ENCODE peak calls at places on chromosomes 2 and 18, in five cellular contexts. D is iPS DF 6.9, N is stomach, S is endodermal cell, M is A549. V is an unnamed sample.

GRCh38 chr2:231672617-231673347 is 35.5 kb upstream of the PTMA start:
- DNase-seq in D (no peak), N (peak; percentile 72), S (peak; percentile 95), M (peak; percentile 67), V (no peak)

GRCh38 chr2:44859337-44859736 is 82.2 kb upstream of the SIX3 start:
- DNase-seq in D (no peak), N (no peak), S (no peak), M (no peak), V (no peak)

GRCh38 chr2:160194351-160194750 is 5.7 kb downstream of the ITGB6 start:
- DNase-seq in D (no peak), N (no peak), S (no peak), M (no peak), V (no peak)

GRCh38 chr2:22487036-22487435 is 897.9 kb upstream of the KLHL29 start:
- DNase-seq in D (no peak), N (no peak), S (no peak), M (no peak), V (no peak)

GRCh38 chr18:13558132-13558531 is 168.2 kb downstream of the FAM210A start:
- DNase-seq in D (peak; percentile 16), N (no peak), S (peak; percentile 78), M (peak; percentile 32), V (no peak)

GRCh38 chr2:98552499-98553179 is 55.7 kb downstream of the COA5 start:
- DNase-seq in D (no peak), N (no peak), S (no peak), M (no peak), V (no peak)

GRCh38 chr2:190912731-190913130 is 32.1 kb downstream of the GLS start:
- DNase-seq in D (no peak), N (no peak), S (no peak), M (no peak), V (no peak)

GRCh38 chr18:54881229-54881753 is 53.0 kb downstream of the RAB27B start:
- DNase-seq in D (no peak), N (no peak), S (no peak), M (no peak), V (no peak)

GRCh38 chr2:21098294-21098693 is 25.5 kb upstream of the TDRD15 start:
- DNase-seq in D (no peak), N (no peak), S (no peak), M (no peak), V (no peak)

GRCh38 chr2:160652236-160652635 is 158.6 kb upstream of the RBMS1 start:
- DNase-seq in D (no peak), N (no peak), S (no peak), M (no peak), V (peak; percentile 33)

GRCh38 chr2:168671932-168672331 is 130.5 kb upstream of the NOSTRIN start:
- DNase-seq in D (no peak), N (no peak), S (no peak), M (no peak), V (no peak)

GRCh38 chr2:88737385-88737784 is 45.9 kb downstream of the RPIA start:
- DNase-seq in D (no peak), N (no peak), S (no peak), M (no peak), V (no peak)

GRCh38 chr2:216351172-216351925 is 20.9 kb downstream of the MARCHF4 start:
- DNase-seq in D (no peak), N (no peak), S (no peak), M (no peak), V (no peak)

GRCh38 chr2:179692610-179693009 is 168.8 kb downstream of the ZNF385B start:
- DNase-seq in D (no peak), N (no peak), S (peak; percentile 56), M (no peak), V (no peak)

GRCh38 chr2:186256540-186256939 is 229.5 kb upstream of the ZC3H15 start:
- DNase-seq in D (no peak), N (no peak), S (no peak), M (peak; percentile 10), V (no peak)

GRCh38 chr2:27049422-27050280 is 1.8 kb upstream of the AGBL5 start:
- DNase-seq in D (no peak), N (no peak), S (peak; percentile 52), M (peak; percentile 70), V (peak; percentile 47)

GRCh38 chr2:168640039-168640438 is 162.4 kb upstream of the NOSTRIN start:
- DNase-seq in D (no peak), N (no peak), S (no peak), M (no peak), V (no peak)

GRCh38 chr18:4068552-4069158 is 386.5 kb downstream of the DLGAP1 start:
- DNase-seq in D (peak; percentile 78), N (no peak), S (peak; percentile 78), M (peak; percentile 30), V (peak; percentile 1)

GRCh38 chr2:101829429-101829828 is 131.9 kb downstream of the MAP4K4 start:
- DNase-seq in D (no peak), N (no peak), S (no peak), M (no peak), V (no peak)
- H3K27ac ChIP-seq in D (no peak overlapping the region), N (no peak overlapping the region), S (no peak overlapping the region), M (peak overlapping the region; percentile 32), V (no peak overlapping the region)

DNA sequence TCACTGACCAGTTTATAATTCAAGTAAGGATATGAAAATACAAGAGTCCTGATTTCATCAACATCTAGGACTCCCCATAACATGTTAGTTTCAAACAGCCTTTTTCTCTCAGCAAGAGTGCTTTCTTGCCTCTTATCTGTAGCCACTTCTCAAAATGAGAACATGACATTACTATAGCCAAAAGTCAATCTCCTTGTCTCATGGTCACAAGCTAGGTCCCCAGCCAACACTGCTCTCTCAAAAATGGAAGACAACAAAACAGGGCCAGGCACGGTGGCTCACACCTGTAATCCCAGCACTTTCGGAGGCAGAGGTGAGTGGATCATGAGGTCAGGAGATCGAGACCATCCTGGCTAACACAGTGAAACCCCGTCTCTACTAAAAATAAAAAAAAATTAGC is 15.8 kb downstream of the CLASP1 start:
- DNase-seq in D (no peak), N (no peak), S (no peak), M (no peak), V (no peak)
- H3K27ac ChIP-seq in D (no peak overlapping the region), N (no peak overlapping the region), S (no peak overlapping the region), M (peak overlapping the region; percentile 78), V (no peak overlapping the region)

GRCh38 chr2:30374380-30374779 is 72.7 kb upstream of the LCLAT1 start:
- DNase-seq in D (no peak), N (no peak), S (no peak), M (no peak), V (no peak)

GRCh38 chr2:30372836-30373235 is 74.2 kb upstream of the LCLAT1 start:
- DNase-seq in D (no peak), N (no peak), S (no peak), M (no peak), V (no peak)

GRCh38 chr2:30373881-30374302 is 73.2 kb upstream of the LCLAT1 start:
- DNase-seq in D (no peak), N (no peak), S (no peak), M (no peak), V (no peak)

GRCh38 chr2:30371028-30371708 is 75.9 kb upstream of the LCLAT1 start:
- DNase-seq in D (no peak), N (no peak), S (no peak), M (no peak), V (no peak)

GRCh38 chr2:30371772-30372373 is 75.2 kb upstream of the LCLAT1 start:
- DNase-seq in D (no peak), N (no peak), S (no peak), M (no peak), V (no peak)
- H3K27ac ChIP-seq in D (no peak overlapping the region), N (no peak overlapping the region), S (no peak overlapping the region), M (no peak overlapping the region), V (no peak overlapping the region)

GRCh38 chr2:10658041-10658913 is 31.5 kb downstream of the NOL10 start:
- DNase-seq in D (no peak), N (no peak), S (no peak), M (no peak), V (no peak)

GRCh38 chr2:10654069-10654468 is 35.7 kb downstream of the NOL10 start:
- DNase-seq in D (no peak), N (no peak), S (no peak), M (no peak), V (peak; percentile 10)

GRCh38 chr2:10658914-10659257 is 30.9 kb downstream of the NOL10 start:
- DNase-seq in D (no peak), N (no peak), S (no peak), M (no peak), V (no peak)

GRCh38 chr2:10655841-10656225 is 33.9 kb downstream of the NOL10 start:
- DNase-seq in D (no peak), N (no peak), S (no peak), M (no peak), V (no peak)

DNA sequence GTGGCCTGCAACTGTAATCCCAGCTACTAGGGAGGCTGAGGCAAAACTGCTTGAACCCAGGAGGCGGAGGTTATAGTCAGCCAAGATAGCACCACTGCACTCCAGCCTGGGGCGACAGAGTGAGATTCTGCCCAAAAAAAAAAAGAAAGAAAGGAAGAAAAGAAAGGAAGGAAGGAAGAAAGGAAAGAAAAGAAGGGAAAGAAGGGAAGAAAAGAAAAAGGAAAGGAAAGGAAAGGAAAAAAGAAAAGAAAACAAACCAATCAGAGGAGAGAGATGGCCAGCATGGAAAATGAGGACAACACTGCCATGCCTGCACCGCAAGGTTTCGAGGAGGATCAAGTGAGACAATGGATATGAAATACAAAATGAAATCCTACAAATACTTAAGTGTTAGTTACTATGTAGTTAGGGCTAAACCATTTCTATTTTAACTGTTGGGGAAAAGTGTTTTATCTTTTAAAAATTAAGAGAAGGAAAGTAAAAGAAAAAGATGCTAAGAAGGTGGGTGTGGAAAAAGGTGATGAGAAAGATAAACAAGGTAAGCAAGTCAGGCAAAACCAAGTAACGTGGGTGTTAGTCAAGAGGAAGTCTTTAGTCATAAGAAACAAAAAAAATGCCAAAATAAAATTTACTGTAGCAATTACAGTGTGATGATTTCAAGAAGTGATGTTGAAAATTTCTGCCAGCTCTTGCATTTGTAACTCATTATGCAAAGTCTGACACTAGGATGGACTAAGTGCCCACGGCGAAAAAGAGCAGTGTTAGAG is 34.5 kb downstream of the NOL10 start:
- DNase-seq in D (no peak), N (no peak), S (no peak), M (no peak), V (no peak)
- H3K27ac ChIP-seq in D (no peak overlapping the region), N (no peak overlapping the region), S (no peak overlapping the region), M (no peak overlapping the region), V (no peak overlapping the region)

GRCh38 chr2:206670531-206671319 is 28.4 kb downstream of the FAM237A start:
- DNase-seq in D (no peak), N (no peak), S (no peak), M (no peak), V (no peak)
- H3K27ac ChIP-seq in D (no peak overlapping the region), N (no peak overlapping the region), S (no peak overlapping the region), M (no peak overlapping the region), V (no peak overlapping the region)

GRCh38 chr2:85411405-85411748 is 1.2 kb upstream of the CAPG start:
- DNase-seq in D (no peak), N (no peak), S (no peak), M (no peak), V (no peak)
- H3K27ac ChIP-seq in D (no peak overlapping the region), N (no peak overlapping the region), S (no peak overlapping the region), M (peak overlapping the region; percentile 78), V (no peak overlapping the region)

GRCh38 chr2:111148225-111148873 is 27.6 kb downstream of the BCL2L11 start:
- DNase-seq in D (no peak), N (no peak), S (no peak), M (no peak), V (no peak)
- H3K27ac ChIP-seq in D (no peak overlapping the region), N (no peak overlapping the region), S (no peak overlapping the region), M (no peak overlapping the region), V (no peak overlapping the region)

GRCh38 chr2:71530246-71530986 is 77.1 kb downstream of the DYSF start:
- DNase-seq in D (peak; percentile 50), N (no peak), S (peak; percentile 85), M (peak; percentile 83), V (no peak)
- H3K27ac ChIP-seq in D (no peak overlapping the region), N (no peak overlapping the region), S (no peak overlapping the region), M (no peak overlapping the region), V (no peak overlapping the region)

GRCh38 chr2:96876811-96877437 is 7.0 kb upstream of the SEMA4C start:
- DNase-seq in D (no peak), N (no peak), S (no peak), M (no peak), V (no peak)
- H3K27ac ChIP-seq in D (no peak overlapping the region), N (no peak overlapping the region), S (peak overlapping the region; percentile 71), M (no peak overlapping the region), V (no peak overlapping the region)